ENCODE peak calls at places on chromosomes 4 and X, in five cellular contexts. G is GM06990, A is GM12864, P is AG09309, E is endothelial cell. J is an unnamed sample.

GRCh38 chr4:123990310-123990709 is 593.7 kb downstream of the SPRY1 start:
- DNase-seq in G (no peak), A (no peak), P (no peak), E (no peak), J (no peak)

GRCh38 chr4:10008208-10009005 is 12.9 kb downstream of the SLC2A9 start:
- DNase-seq in G (peak; percentile 33), A (no peak), P (no peak), E (no peak), J (no peak)

GRCh38 chrX:19440713-19441112 is 74.6 kb downstream of the MAP3K15 start:
- DNase-seq in G (no peak), A (no peak), P (no peak), E (no peak), J (no peak)

GRCh38 chrX:131831185-131831520 is 191.9 kb upstream of the STK26 start:
- DNase-seq in G (no peak), A (no peak), P (no peak), E (no peak), J (no peak)

GRCh38 chr4:12633058-12633651 is 851.0 kb downstream of the RAB28 start:
- DNase-seq in G (peak; percentile 13), A (peak; percentile 44), P (peak; percentile 1), E (peak; percentile 85), J (peak; percentile 70)

GRCh38 chr4:1922826-1923225 is 51.6 kb downstream of the NSD2 start:
- DNase-seq in G (no peak), A (no peak), P (no peak), E (no peak), J (no peak)

GRCh38 chrX:126900937-126901336 is 81.4 kb downstream of the PRR32 start:
- DNase-seq in G (no peak), A (no peak), P (no peak), E (no peak), J (no peak)

GRCh38 chrX:129622757-129623301 is 31.9 kb downstream of the APLN start:
- DNase-seq in G (no peak), A (no peak), P (no peak), E (peak; percentile 56), J (no peak)

GRCh38 chr4:170025523-170026252 is 507 bp downstream of the MFAP3L start:
- DNase-seq in G (no peak), A (no peak), P (no peak), E (peak; percentile 22), J (no peak)

GRCh38 chr4:145061325-145061920 is 36.6 kb downstream of the ANAPC10 start:
- DNase-seq in G (no peak), A (peak; percentile 35), P (no peak), E (no peak), J (peak; percentile 24)

GRCh38 chr4:155944516-155944915 is 9.2 kb downstream of the CTSO start:
- DNase-seq in G (no peak), A (no peak), P (no peak), E (no peak), J (no peak)

GRCh38 chr4:16000708-16001483 is 37.9 kb upstream of the FGFBP2 start:
- DNase-seq in G (no peak), A (no peak), P (no peak), E (no peak), J (no peak)

GRCh38 chr4:145541266-145541770 is 59.7 kb downstream of the SMAD1 start:
- DNase-seq in G (no peak), A (no peak), P (no peak), E (no peak), J (no peak)

GRCh38 chrX:5775985-5776384 is 452.7 kb downstream of the NLGN4X start:
- DNase-seq in G (no peak), A (no peak), P (no peak), E (no peak), J (no peak)

GRCh38 chr4:150181536-150181935 is 103.3 kb downstream of the DCLK2 start:
- DNase-seq in G (no peak), A (no peak), P (no peak), E (peak; percentile 26), J (no peak)

GRCh38 chr4:108166038-108166437 is 2.7 kb downstream of the LEF1 start:
- DNase-seq in G (no peak), A (no peak), P (no peak), E (no peak), J (no peak)

GRCh38 chr4:7451800-7452199 is 17.1 kb upstream of the PSAPL1 start:
- DNase-seq in G (no peak), A (no peak), P (no peak), E (no peak), J (no peak)

GRCh38 chrX:37405954-37406353 is 56.8 kb downstream of the PRRG1 start:
- DNase-seq in G (no peak), A (no peak), P (no peak), E (no peak), J (no peak)

GRCh38 chrX:149494844-149495565 is 10.1 kb downstream of the IDS start:
- DNase-seq in G (no peak), A (no peak), P (no peak), E (no peak), J (no peak)

GRCh38 chr4:15400911-15401671 is 26.7 kb upstream of the C1QTNF7 start:
- DNase-seq in G (no peak), A (peak; percentile 8), P (peak; percentile 76), E (no peak), J (no peak)

DNA sequence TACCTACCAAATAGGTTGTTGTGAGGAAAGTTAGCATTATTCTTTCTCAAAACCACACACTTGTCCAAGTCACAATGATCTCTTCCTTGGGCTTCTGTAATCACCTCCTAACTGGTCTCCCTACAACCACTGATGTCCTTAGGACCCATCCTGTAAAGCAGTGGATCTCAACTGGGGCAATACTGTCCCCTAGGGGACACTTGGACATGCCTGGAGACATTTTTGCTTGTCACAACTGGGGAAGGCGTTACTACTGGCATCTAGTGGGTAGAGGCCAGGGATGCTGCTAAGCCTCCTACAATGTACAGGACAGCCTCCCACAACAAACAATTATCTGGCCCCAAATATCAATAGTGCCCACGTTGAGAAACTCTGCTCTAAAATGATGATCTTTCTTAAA is 118.7 kb upstream of the AP1S2 start:
- DNase-seq in G (no peak), A (peak; percentile 21), P (no peak), E (peak; percentile 13), J (peak; percentile 10)
- TF ChIP-seq CTCF in G (peak; percentile 79), A (peak; percentile 63), P (peak; percentile 68), E (no peak), J (no peak)

GRCh38 chr4:36269116-36269515 is 12.3 kb upstream of the DTHD1 start:
- DNase-seq in G (no peak), A (no peak), P (no peak), E (peak; percentile 6), J (no peak)
- TF ChIP-seq CTCF in G (no peak), A (no peak), P (no peak), E (no peak), J (no peak)

GRCh38 chr4:3657917-3658913 is 108.0 kb upstream of the ADRA2C start:
- DNase-seq in G (no peak), A (no peak), P (peak; percentile 33), E (no peak), J (no peak)

GRCh38 chr4:3660086-3660927 is 105.9 kb upstream of the ADRA2C start:
- DNase-seq in G (no peak), A (no peak), P (no peak), E (no peak), J (no peak)

GRCh38 chr4:3660928-3661515 is 105.2 kb upstream of the ADRA2C start:
- DNase-seq in G (no peak), A (no peak), P (no peak), E (no peak), J (no peak)

GRCh38 chr4:3656441-3657376 is 109.5 kb upstream of the ADRA2C start:
- DNase-seq in G (no peak), A (no peak), P (no peak), E (no peak), J (no peak)

DNA sequence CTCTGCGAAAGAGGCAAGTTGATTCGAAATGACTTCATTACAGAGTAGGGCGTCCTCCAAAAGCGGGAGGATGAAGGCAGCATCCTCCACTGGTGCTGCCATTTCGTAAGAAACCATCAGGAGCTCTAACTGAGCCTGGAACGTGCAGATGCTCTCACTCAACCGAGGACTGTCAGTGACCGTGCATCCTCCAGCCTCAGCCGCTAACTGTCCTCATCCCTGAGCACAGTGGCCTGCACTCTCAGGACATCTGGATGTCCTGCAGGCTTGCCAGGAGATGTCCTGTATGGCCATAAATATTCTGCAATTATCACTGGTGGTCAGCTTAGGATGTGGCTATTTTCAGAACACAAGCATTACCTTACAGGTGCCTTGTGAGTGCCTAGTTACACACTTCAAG is 107.1 kb upstream of the ADRA2C start:
- DNase-seq in G (no peak), A (no peak), P (no peak), E (no peak), J (no peak)
- TF ChIP-seq CTCF in G (no peak), A (no peak), P (no peak), E (no peak), J (no peak)

GRCh38 chr4:174423257-174423944 is 98.9 kb downstream of the HPGD start:
- DNase-seq in G (peak; percentile 15), A (no peak), P (peak; percentile 7), E (no peak), J (no peak)

GRCh38 chr4:174427562-174428140 is 94.6 kb downstream of the HPGD start:
- DNase-seq in G (no peak), A (no peak), P (no peak), E (no peak), J (no peak)

GRCh38 chr4:174429701-174430100 is 92.6 kb downstream of the HPGD start:
- DNase-seq in G (no peak), A (no peak), P (no peak), E (no peak), J (no peak)

GRCh38 chr4:174422893-174423256 is 99.4 kb downstream of the HPGD start:
- DNase-seq in G (no peak), A (no peak), P (no peak), E (no peak), J (no peak)

DNA sequence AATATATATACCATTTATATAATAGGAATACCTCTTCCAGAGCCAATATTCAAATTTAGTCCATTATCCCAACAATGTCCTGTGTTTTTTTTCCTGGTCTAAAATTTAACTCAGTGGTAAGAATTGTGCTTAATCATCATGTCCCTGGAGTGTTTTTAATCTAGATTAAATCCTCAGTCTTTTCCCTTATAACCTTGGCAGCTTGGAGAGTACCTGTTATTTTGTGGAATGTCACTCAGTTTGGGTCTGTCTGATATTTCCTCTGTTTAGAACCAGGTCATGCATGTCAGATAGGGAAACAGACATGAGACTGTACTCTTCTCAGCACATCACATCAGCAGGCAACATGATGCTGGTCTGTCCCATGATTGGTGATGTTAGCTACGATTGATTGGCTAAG is 96.6 kb downstream of the HPGD start:
- DNase-seq in G (no peak), A (no peak), P (no peak), E (no peak), J (no peak)
- TF ChIP-seq CTCF in G (no peak), A (no peak), P (no peak), E (no peak), J (no peak)

GRCh38 chrX:26851981-26852380 is 611.2 kb downstream of the PPP4R3C start:
- DNase-seq in G (no peak), A (no peak), P (no peak), E (no peak), J (peak; percentile 3)
- TF ChIP-seq CTCF in G (no peak), A (no peak), P (no peak), E (no peak), J (no peak)

GRCh38 chrX:85851418-85851817 is 195.9 kb downstream of the CHM start:
- DNase-seq in G (no peak), A (no peak), P (no peak), E (peak; percentile 3), J (peak; percentile 2)
- TF ChIP-seq CTCF in G (no peak), A (peak; percentile 52), P (peak; percentile 50), E (no peak), J (no peak)

GRCh38 chr4:76748649-76749048 is 149.3 kb downstream of the SOWAHB start:
- DNase-seq in G (no peak), A (no peak), P (no peak), E (peak; percentile 30), J (peak; percentile 43)
- TF ChIP-seq CTCF in G (peak; percentile 57), A (peak; percentile 56), P (no peak), E (peak; percentile 19), J (peak; percentile 20)

J was measured in GM20000.